ENCODE peak calls at places on chromosomes 13 and 19, in seven cellular contexts. S is LoVo; J is endothelial cell; T is fibroblast of lung; G is NCI-H2081 treated with DMSO at 0.1 percent for 48 hours; M is stimulated activated CD4-positive, alpha-beta T cell treated with anti-CD3 and anti-CD28 coated beads, Interleukin-4, amount 100 ng/mL, for 1 hour; E is A549. L is an unnamed sample.

GRCh38 chr19:12847159-12848139 is 9.1 kb downstream of the MAST1 start:
- DNase-seq in T (peak), G (no peak), E (peak), S (peak), J (peak), M (peak), L (peak)

GRCh38 chr13:27203854-27204253 is 32.2 kb upstream of the USP12 start:
- DNase-seq in J (no peak), T (peak), M (no peak), S (no peak), G (no peak), E (no peak), L (peak)

GRCh38 chr13:94481966-94482365 is 2.5 kb upstream of the DCT start:
- DNase-seq in J (no peak), G (no peak), E (peak), T (peak), S (peak), M (no peak), L (peak)

GRCh38 chr19:19033426-19034203 is at the start of the genes ARMC6 and SUGP2:
- DNase-seq in J (peak), T (peak), E (peak), S (peak), G (peak), M (peak), L (peak)

GRCh38 chr19:19103167-19103566 is 35.1 kb downstream of the TMEM161A start:
- DNase-seq in G (no peak), M (no peak), E (no peak), T (no peak), J (no peak), S (no peak), L (no peak)

GRCh38 chr13:105878119-105878518 is 657.3 kb downstream of the EFNB2 start:
- DNase-seq in G (no peak), T (no peak), S (no peak), M (no peak), E (no peak), J (no peak), L (no peak)

GRCh38 chr13:93017493-93018112 is 209.0 kb upstream of the GPC6 start:
- DNase-seq in M (no peak), S (no peak), T (no peak), G (no peak), E (no peak), J (no peak), L (no peak)

GRCh38 chr13:95957331-95957730 is 95.9 kb downstream of the UGGT2 start:
- DNase-seq in J (no peak), E (no peak), S (no peak), G (no peak), T (no peak), M (no peak), L (no peak)

GRCh38 chr19:36152061-36152885 is at the start of gene COX7A1:
- DNase-seq in J (no peak), G (no peak), M (no peak), S (no peak), E (no peak), T (peak), L (no peak)

GRCh38 chr19:31304877-31305312 is 44.3 kb downstream of the TSHZ3 start:
- DNase-seq in M (no peak), G (no peak), J (no peak), T (peak), S (no peak), E (no peak), L (no peak)

GRCh38 chr19:35026418-35026817 is 3.9 kb upstream of the SCN1B start:
- DNase-seq in J (no peak), M (no peak), G (no peak), E (no peak), S (no peak), T (no peak), L (no peak)

GRCh38 chr13:110197041-110197440 is 109.9 kb downstream of the COL4A1 start:
- DNase-seq in J (no peak), M (no peak), T (peak), S (no peak), E (no peak), G (no peak), L (no peak)

GRCh38 chr19:13825489-13826475 is 30.5 kb downstream of the ZSWIM4 start:
- DNase-seq in G (no peak), J (no peak), T (no peak), M (no peak), S (no peak), E (no peak), L (no peak)

GRCh38 chr13:108944760-108945159 is 315.3 kb downstream of the MYO16 start:
- DNase-seq in J (no peak), G (no peak), M (no peak), T (peak), S (no peak), E (no peak), L (peak)

GRCh38 chr19:34343751-34344150 is 21.2 kb upstream of the GPI start:
- DNase-seq in E (no peak), S (no peak), G (no peak), J (no peak), T (no peak), M (no peak), L (no peak)

GRCh38 chr19:29810504-29810871 is 1.3 kb upstream of the CCNE1 start:
- DNase-seq in S (peak), G (no peak), T (peak), M (no peak), E (no peak), J (no peak), L (no peak)

GRCh38 chr13:113902956-113903355 is 39.1 kb upstream of the GAS6 start:
- DNase-seq in G (no peak), J (no peak), M (no peak), T (no peak), E (no peak), S (no peak), L (no peak)

GRCh38 chr13:110125157-110125556 is 181.8 kb downstream of the COL4A1 start:
- DNase-seq in S (no peak), G (no peak), T (no peak), M (no peak), J (no peak), E (no peak), L (no peak)

GRCh38 chr19:6378036-6378435 is 2.3 kb upstream of the PSPN start:
- DNase-seq in S (no peak), E (no peak), M (no peak), T (no peak), G (no peak), J (no peak), L (no peak)

GRCh38 chr13:102310691-102311432 is 91.0 kb downstream of the FGF14 start:
- DNase-seq in S (no peak), G (no peak), E (no peak), J (no peak), T (no peak), M (no peak), L (no peak)

GRCh38 chr13:103539265-103539664 is 473.0 kb upstream of the SLC10A2 start:
- DNase-seq in T (no peak), J (peak), S (no peak), G (peak), E (no peak), M (no peak), L (peak)

GRCh38 chr19:50344661-50345318 is 15.6 kb upstream of the KCNC3 start:
- DNase-seq in G (no peak), E (no peak), M (no peak), T (no peak), J (no peak), S (no peak), L (no peak)

GRCh38 chr19:42657551-42657950 is 62.8 kb upstream of the CEACAM8 start:
- DNase-seq in G (no peak), J (no peak), T (no peak), E (no peak), S (no peak), M (no peak), L (no peak)

GRCh38 chr13:74891610-74892009 is 590.4 kb downstream of the TBC1D4 start:
- DNase-seq in T (peak), S (peak), M (no peak), E (peak), J (no peak), G (no peak), L (no peak)

GRCh38 chr13:52998290-52998876 is 30.2 kb upstream of the OLFM4 start:
- DNase-seq in J (no peak), S (no peak), E (no peak), M (no peak), T (no peak), G (no peak), L (no peak)

GRCh38 chr19:45971260-45971902 is 2.3 kb downstream of the NOVA2 start:
- DNase-seq in J (peak), S (no peak), T (no peak), M (no peak), G (no peak), E (no peak), L (no peak)

GRCh38 chr13:94860981-94861407 is 148.6 kb upstream of the SOX21 start:
- DNase-seq in G (no peak), J (no peak), M (no peak), T (peak), S (no peak), E (no peak), L (peak)

GRCh38 chr13:19658192-19658591 is 24.7 kb downstream of the MPHOSPH8 start:
- DNase-seq in S (no peak), T (no peak), J (no peak), G (no peak), M (no peak), E (no peak), L (no peak)

GRCh38 chr13:36431204-36432105 is 840 bp upstream of the CCNA1 start:
- DNase-seq in T (no peak), E (no peak), M (peak), S (no peak), G (no peak), J (peak), L (no peak)

GRCh38 chr19:39692822-39693221 is 11.5 kb upstream of the LGALS14 start:
- DNase-seq in M (no peak), J (no peak), E (no peak), G (no peak), S (no peak), T (no peak), L (no peak)

GRCh38 chr13:49443327-49443688 is 556 bp downstream of the CAB39L start:
- DNase-seq in M (no peak), G (no peak), S (no peak), T (peak), E (no peak), J (no peak), L (peak)

GRCh38 chr13:101575591-101575990 is 123.1 kb downstream of the ITGBL1 start:
- DNase-seq in T (no peak), G (no peak), J (no peak), M (no peak), E (no peak), S (no peak), L (no peak)

L was measured in SW480.